ENCODE peak calls at places on chromosomes 2 and 18, in five cellular contexts. K is fibroblast of the aortic adventitia, E is foreskin fibroblast, H is endothelial cell, A is fibroblast of lung. F is an unnamed sample.

GRCh38 chr2:178865121-178865520 is 57.9 kb upstream of the TTN start:
- DNase-seq in K (peak), E (peak), H (no peak), A (peak), F (peak)

GRCh38 chr2:45664635-45665269 is 13.3 kb downstream of the PRKCE start:
- DNase-seq in K (peak), E (no peak), H (no peak), A (no peak), F (no peak)

GRCh38 chr2:72914226-72915075 is 2.9 kb upstream of the EMX1 start:
- DNase-seq in K (no peak), E (no peak), H (peak), A (no peak), F (no peak)

GRCh38 chr18:56831988-56832387 is 180.8 kb downstream of the WDR7 start:
- DNase-seq in K (no peak), E (no peak), H (no peak), A (peak), F (no peak)

GRCh38 chr2:218238896-218239295 is 21.9 kb downstream of the ARPC2 start:
- DNase-seq in K (no peak), E (no peak), H (no peak), A (no peak), F (no peak)

GRCh38 chr2:101480764-101481163 is 5.9 kb upstream of the RFX8 start:
- DNase-seq in K (no peak), E (no peak), H (no peak), A (no peak), F (no peak)

GRCh38 chr2:33765122-33765521 is 166.0 kb upstream of the FAM98A start:
- DNase-seq in K (no peak), E (no peak), H (peak), A (no peak), F (no peak)

GRCh38 chr18:2883137-2883671 is 36.4 kb downstream of the EMILIN2 start:
- DNase-seq in K (no peak), E (no peak), H (no peak), A (no peak), F (no peak)

GRCh38 chr2:2681611-2682295 is 350.7 kb upstream of the MYT1L start:
- DNase-seq in K (no peak), E (no peak), H (no peak), A (no peak), F (no peak)

GRCh38 chr2:164792316-164793127 is 49.1 kb downstream of the COBLL1 start:
- DNase-seq in K (peak), E (no peak), H (no peak), A (no peak), F (no peak)

GRCh38 chr18:44733069-44733753 is 52.5 kb downstream of the SETBP1 start:
- DNase-seq in K (peak), E (peak), H (no peak), A (peak), F (no peak)

GRCh38 chr2:134836986-134837385 is 1.4 kb upstream of the ACMSD start:
- DNase-seq in K (peak), E (peak), H (no peak), A (peak), F (no peak)

GRCh38 chr2:100919316-100919715 is 82.8 kb upstream of the RPL31 start:
- DNase-seq in K (no peak), E (no peak), H (no peak), A (no peak), F (no peak)

GRCh38 chr18:54775686-54776085 is 52.6 kb upstream of the RAB27B start:
- DNase-seq in K (peak), E (peak), H (no peak), A (peak), F (no peak)

GRCh38 chr18:3665780-3666525 is 216.0 kb downstream of the TGIF1 start:
- DNase-seq in K (peak), E (peak), H (peak), A (peak), F (peak)

GRCh38 chr18:48765053-48765452 is 185.7 kb downstream of the SMAD7 start:
- DNase-seq in K (no peak), E (no peak), H (no peak), A (no peak), F (no peak)

GRCh38 chr18:69491576-69491975 is 90.9 kb downstream of the DOK6 start:
- DNase-seq in K (peak), E (no peak), H (no peak), A (no peak), F (no peak)

GRCh38 chr2:5467506-5467905 is 224.7 kb upstream of the SOX11 start:
- DNase-seq in K (no peak), E (no peak), H (no peak), A (no peak), F (no peak)

GRCh38 chr2:97737421-97738235 is 24.3 kb downstream of the ZAP70 start:
- DNase-seq in K (no peak), E (no peak), H (no peak), A (no peak), F (no peak)

GRCh38 chr2:113117594-113118262 is 9.7 kb upstream of the IL1RN start:
- DNase-seq in K (peak), E (peak), H (no peak), A (peak), F (no peak)

GRCh38 chr2:27842894-27843293 is 47.3 kb downstream of the RBKS start:
- DNase-seq in K (no peak), E (no peak), H (no peak), A (no peak), F (no peak)

GRCh38 chr2:133146893-133147292 is 421.4 kb downstream of the NCKAP5 start:
- DNase-seq in K (peak), E (no peak), H (no peak), A (peak), F (no peak)

GRCh38 chr2:27356056-27356381 is 545 bp downstream of the GTF3C2 start:
- DNase-seq in K (peak), E (no peak), H (peak), A (peak), F (peak)

GRCh38 chr2:118185210-118186109 is 97.2 kb downstream of the INSIG2 start:
- DNase-seq in K (peak), E (peak), H (peak), A (peak), F (peak)

GRCh38 chr2:157443795-157444642 is at the start of gene CYTIP:
- DNase-seq in K (no peak), E (no peak), H (no peak), A (no peak), F (no peak)

GRCh38 chr18:9120796-9121195 is 15.8 kb upstream of the ANKRD12 start:
- DNase-seq in K (no peak), E (no peak), H (no peak), A (no peak), F (no peak)

GRCh38 chr2:48912110-48912509 is 156.6 kb upstream of the LHCGR start:
- DNase-seq in K (no peak), E (no peak), H (no peak), A (no peak), F (no peak)
- TF ChIP-seq CTCF in K (no peak), E (no peak), H (no peak), A (no peak), F (no peak)

GRCh38 chr18:36427831-36428230 is 130.3 kb downstream of the FHOD3 start:
- DNase-seq in K (no peak), E (no peak), H (no peak), A (no peak), F (no peak)
- TF ChIP-seq CTCF in K (no peak), E (no peak), H (no peak), A (no peak), F (no peak)

GRCh38 chr2:170929686-170930050 is 615 bp downstream of the GORASP2 start:
- DNase-seq in K (peak), E (peak), H (peak), A (peak), F (peak)

GRCh38 chr2:170930132-170931109 is 1.4 kb downstream of the GORASP2 start:
- DNase-seq in K (peak), E (no peak), H (peak), A (peak), F (no peak)

GRCh38 chr2:170928824-170929685 is at the start of gene GORASP2:
- DNase-seq in K (peak), E (peak), H (peak), A (peak), F (peak)

GRCh38 chr2:170932166-170932565 is 3.1 kb downstream of the GORASP2 start:
- DNase-seq in K (no peak), E (no peak), H (no peak), A (no peak), F (no peak)

GRCh38 chr2:170932948-170933347 is 3.9 kb downstream of the GORASP2 start:
- DNase-seq in K (no peak), E (no peak), H (no peak), A (no peak), F (no peak)
- TF ChIP-seq CTCF in K (peak), E (no peak), H (no peak), A (no peak), F (no peak)

GRCh38 chr2:219914577-219914976 is 287.1 kb downstream of the SLC4A3 start:
- DNase-seq in K (no peak), E (no peak), H (no peak), A (no peak), F (no peak)

GRCh38 chr2:219911541-219911940 is 284.1 kb downstream of the SLC4A3 start:
- DNase-seq in K (peak), E (no peak), H (no peak), A (no peak), F (no peak)

GRCh38 chr2:219916261-219916660 is 288.8 kb downstream of the SLC4A3 start:
- DNase-seq in K (no peak), E (no peak), H (no peak), A (no peak), F (no peak)

GRCh38 chr2:219908538-219908937 is 281.1 kb downstream of the SLC4A3 start:
- DNase-seq in K (no peak), E (no peak), H (no peak), A (no peak), F (no peak)

DNA sequence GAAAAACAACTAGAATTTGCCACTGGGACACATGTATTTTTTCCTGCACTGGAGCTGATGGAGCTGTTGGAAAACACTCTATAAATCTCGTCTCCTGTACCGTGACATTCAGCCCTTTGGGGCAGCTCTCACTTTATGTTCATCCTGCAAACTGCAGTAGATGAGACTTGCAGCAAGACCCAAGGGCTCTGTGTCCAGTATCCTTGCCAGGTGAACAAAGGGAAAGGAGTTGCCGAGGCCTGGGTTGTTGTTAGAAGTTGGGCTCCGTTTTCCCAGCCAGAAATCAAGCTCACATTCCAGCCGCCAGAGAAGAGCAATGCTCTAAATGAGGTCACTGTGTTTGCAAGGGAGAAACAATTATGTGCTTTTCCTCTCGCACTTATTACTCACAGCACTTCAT is 285.1 kb downstream of the SLC4A3 start:
- DNase-seq in K (peak), E (peak), H (no peak), A (peak), F (no peak)
- TF ChIP-seq CTCF in K (peak), E (peak), H (no peak), A (peak), F (no peak)

GRCh38 chr2:20443276-20443920 is 3.5 kb upstream of the RHOB start:
- DNase-seq in K (peak), E (no peak), H (no peak), A (peak), F (no peak)
- TF ChIP-seq CTCF in K (peak), E (peak), H (peak), A (peak), F (peak)

GRCh38 chr18:76503595-76503994 is 8.6 kb upstream of the ZNF516 start:
- DNase-seq in K (no peak), E (no peak), H (no peak), A (no peak), F (no peak)
- TF ChIP-seq CTCF in K (no peak), E (no peak), H (no peak), A (no peak), F (no peak)

DNA sequence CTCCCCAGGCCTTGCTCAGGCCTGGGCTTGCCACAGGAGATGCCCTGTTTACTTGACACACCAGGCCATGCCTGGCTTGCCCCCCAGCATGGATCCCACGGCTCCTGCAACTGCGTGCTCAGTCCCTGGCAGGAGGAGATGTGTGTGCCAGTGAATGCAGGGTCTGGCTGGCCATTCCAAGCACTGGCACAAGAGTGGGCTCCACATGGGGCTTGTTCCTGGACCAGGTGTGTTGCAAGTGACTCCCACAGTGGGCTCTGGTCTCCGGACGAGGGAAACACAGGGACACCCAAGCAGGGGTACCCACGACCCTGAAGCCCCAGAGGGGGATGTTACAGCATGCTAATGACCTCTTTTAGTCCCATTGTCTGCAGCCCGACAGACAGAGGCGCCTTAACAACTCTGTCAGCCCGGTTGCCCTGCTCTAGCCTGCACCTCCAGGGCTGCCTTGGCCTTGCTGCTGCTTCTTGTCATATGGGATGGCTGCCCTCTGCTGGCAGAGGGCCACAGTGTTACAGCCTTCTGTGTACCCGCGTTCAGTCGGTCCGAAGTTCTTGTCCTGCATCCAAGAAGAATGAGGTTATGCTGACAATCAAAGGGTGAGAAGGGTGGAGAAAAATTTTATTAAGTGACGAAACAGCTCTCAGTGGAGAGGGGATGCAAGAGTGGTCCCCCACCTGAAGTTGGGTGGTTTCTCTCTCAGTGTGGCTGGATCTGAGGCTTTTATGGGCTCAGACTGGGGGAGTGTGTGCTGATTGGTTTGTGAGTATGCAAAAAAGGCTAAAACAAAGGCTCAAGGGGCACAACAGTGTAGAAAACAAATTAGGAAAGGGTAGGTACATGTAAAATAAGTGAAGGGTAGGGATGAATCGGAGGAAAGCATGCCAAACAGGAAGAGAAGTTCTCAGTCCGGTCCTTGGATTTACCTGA is 180.4 kb downstream of the MBD5 start:
- DNase-seq in K (peak), E (peak), H (peak), A (peak), F (no peak)
- TF ChIP-seq CTCF in K (peak), E (peak), H (no peak), A (peak), F (no peak)

GRCh38 chr2:219642064-219642444 is 14.6 kb downstream of the SLC4A3 start:
- DNase-seq in K (peak), E (no peak), H (no peak), A (no peak), F (no peak)
- TF ChIP-seq CTCF in K (no peak), E (no peak), H (no peak), A (no peak), F (no peak)

GRCh38 chr2:182592691-182593393 is 123.2 kb upstream of the DNAJC10 start:
- DNase-seq in K (no peak), E (no peak), H (no peak), A (no peak), F (no peak)
- TF ChIP-seq CTCF in K (peak), E (no peak), H (peak), A (no peak), F (no peak)

GRCh38 chr2:10022886-10023662 is 20.3 kb upstream of the KLF11 start:
- DNase-seq in K (no peak), E (no peak), H (no peak), A (no peak), F (no peak)
- TF ChIP-seq CTCF in K (no peak), E (peak), H (no peak), A (no peak), F (no peak)